ENCODE peak calls at places on chromosomes 11 and 22, in five cellular contexts. One of them, this sample, is unnamed.

GRCh38 chr11:130638048-130638447 is 189.6 kb downstream of the ADAMTS15 start:
- DNase-seq in A549: no peak
- DNase-seq in GM12878: no peak
- DNase-seq in HepG2: no peak
- DNase-seq in IMR-90: no peak
- DNase-seq in this sample: no peak

GRCh38 chr11:45659818-45660160 is 5.6 kb downstream of the CHST1 start:
- DNase-seq in A549: no peak
- DNase-seq in GM12878: no peak
- DNase-seq in HepG2: no peak
- DNase-seq in IMR-90: no peak
- DNase-seq in this sample: no peak

GRCh38 chr11:110249066-110249465 is 47.3 kb downstream of the RDX start:
- DNase-seq in A549: no peak
- DNase-seq in GM12878: no peak
- DNase-seq in HepG2: no peak
- DNase-seq in IMR-90: no peak
- DNase-seq in this sample: no peak

GRCh38 chr11:78038697-78039313 is 15.7 kb upstream of the KCTD14 start:
- DNase-seq in A549: no peak
- DNase-seq in GM12878: no peak
- DNase-seq in HepG2: peak
- DNase-seq in IMR-90: peak
- DNase-seq in this sample: no peak

GRCh38 chr11:27926981-27927481 is 180.9 kb downstream of the KIF18A start:
- DNase-seq in A549: no peak
- DNase-seq in GM12878: no peak
- DNase-seq in HepG2: no peak
- DNase-seq in IMR-90: peak
- DNase-seq in this sample: peak

GRCh38 chr11:46356911-46357482 is 9.7 kb downstream of the DGKZ start:
- DNase-seq in A549: no peak
- DNase-seq in GM12878: no peak
- DNase-seq in HepG2: no peak
- DNase-seq in IMR-90: peak
- DNase-seq in this sample: no peak

GRCh38 chr11:13602844-13603243 is 65.6 kb upstream of the FAR1 start:
- DNase-seq in A549: no peak
- DNase-seq in GM12878: no peak
- DNase-seq in HepG2: no peak
- DNase-seq in IMR-90: no peak
- DNase-seq in this sample: no peak

GRCh38 chr11:118084247-118084646 is 2.5 kb downstream of the SMIM35 start:
- DNase-seq in A549: no peak
- DNase-seq in GM12878: peak
- DNase-seq in HepG2: peak
- DNase-seq in IMR-90: no peak
- DNase-seq in this sample: no peak

GRCh38 chr11:117000741-117001096 is 97.5 kb downstream of the SIK3 start:
- DNase-seq in A549: no peak
- DNase-seq in GM12878: no peak
- DNase-seq in HepG2: no peak
- DNase-seq in IMR-90: no peak
- DNase-seq in this sample: no peak

GRCh38 chr11:76657139-76657823 is 13.3 kb downstream of the LRRC32 start:
- DNase-seq in A549: no peak
- DNase-seq in GM12878: no peak
- DNase-seq in HepG2: no peak
- DNase-seq in IMR-90: no peak
- DNase-seq in this sample: no peak

GRCh38 chr11:121416909-121417567 is 35.1 kb upstream of the SORL1 start:
- DNase-seq in A549: no peak
- DNase-seq in GM12878: peak
- DNase-seq in HepG2: no peak
- DNase-seq in IMR-90: peak
- DNase-seq in this sample: no peak

GRCh38 chr11:46391186-46391577 is 394 bp downstream of the CHRM4 start:
- DNase-seq in A549: no peak
- DNase-seq in GM12878: no peak
- DNase-seq in HepG2: no peak
- DNase-seq in IMR-90: no peak
- DNase-seq in this sample: no peak

GRCh38 chr11:810040-810567 is 337 bp downstream of the RPLP2 start:
- DNase-seq in A549: no peak
- DNase-seq in GM12878: no peak
- DNase-seq in HepG2: no peak
- DNase-seq in IMR-90: no peak
- DNase-seq in this sample: peak

GRCh38 chr11:117179048-117179999 is 781 bp downstream of the SIDT2 start:
- DNase-seq in A549: peak
- DNase-seq in GM12878: peak
- DNase-seq in HepG2: no peak
- DNase-seq in IMR-90: no peak
- DNase-seq in this sample: no peak

GRCh38 chr11:99020324-99021225 is at the start of gene CNTN5:
- DNase-seq in A549: peak
- DNase-seq in GM12878: no peak
- DNase-seq in HepG2: peak
- DNase-seq in IMR-90: peak
- DNase-seq in this sample: peak

GRCh38 chr11:2911088-2912037 is 17.9 kb downstream of the PHLDA2 start:
- DNase-seq in A549: no peak
- DNase-seq in GM12878: no peak
- DNase-seq in HepG2: no peak
- DNase-seq in IMR-90: no peak
- DNase-seq in this sample: no peak

GRCh38 chr11:66855574-66856495 is 1.0 kb upstream of the LRFN4 start:
- DNase-seq in A549: peak
- DNase-seq in GM12878: peak
- DNase-seq in HepG2: peak
- DNase-seq in IMR-90: peak
- DNase-seq in this sample: peak

GRCh38 chr11:76293189-76293631 is 86.9 kb upstream of the WNT11 start:
- DNase-seq in A549: no peak
- DNase-seq in GM12878: peak
- DNase-seq in HepG2: no peak
- DNase-seq in IMR-90: no peak
- DNase-seq in this sample: no peak

GRCh38 chr11:119491753-119492455 is 68.9 kb upstream of the THY1 start:
- DNase-seq in A549: no peak
- DNase-seq in GM12878: no peak
- DNase-seq in HepG2: no peak
- DNase-seq in IMR-90: peak
- DNase-seq in this sample: no peak

GRCh38 chr22:20413217-20414058 is 19.5 kb downstream of the ZNF74 start:
- DNase-seq in A549: no peak
- DNase-seq in GM12878: no peak
- DNase-seq in HepG2: no peak
- DNase-seq in IMR-90: no peak
- DNase-seq in this sample: no peak

GRCh38 chr11:1752907-1753425 is 2.6 kb upstream of the IFITM10 start:
- DNase-seq in A549: no peak
- DNase-seq in GM12878: no peak
- DNase-seq in HepG2: no peak
- DNase-seq in IMR-90: no peak
- DNase-seq in this sample: no peak

GRCh38 chr11:131694526-131695424 is 324.4 kb downstream of the NTM start:
- DNase-seq in A549: peak
- DNase-seq in GM12878: no peak
- DNase-seq in HepG2: peak
- DNase-seq in IMR-90: peak
- DNase-seq in this sample: peak

GRCh38 chr11:26219506-26220117 is 112.3 kb upstream of the ANO3 start:
- DNase-seq in A549: no peak
- DNase-seq in GM12878: no peak
- DNase-seq in HepG2: no peak
- DNase-seq in IMR-90: peak
- DNase-seq in this sample: no peak

GRCh38 chr22:48872271-48873260 is 955.1 kb downstream of the BRD1 start:
- DNase-seq in A549: no peak
- DNase-seq in GM12878: no peak
- DNase-seq in HepG2: no peak
- DNase-seq in IMR-90: no peak
- DNase-seq in this sample: no peak

GRCh38 chr11:124900464-124900863 is 2.8 kb upstream of the ROBO4 start:
- DNase-seq in A549: peak
- DNase-seq in GM12878: no peak
- DNase-seq in HepG2: peak
- DNase-seq in IMR-90: peak
- DNase-seq in this sample: no peak

GRCh38 chr22:45905924-45906865 is 70.8 kb downstream of the WNT7B start:
- DNase-seq in A549: no peak
- DNase-seq in GM12878: no peak
- DNase-seq in HepG2: no peak
- DNase-seq in IMR-90: peak
- DNase-seq in this sample: no peak

GRCh38 chr11:58034471-58034870 is 3.7 kb downstream of the OR6Q1 start:
- DNase-seq in A549: no peak
- DNase-seq in GM12878: no peak
- DNase-seq in HepG2: no peak
- DNase-seq in IMR-90: no peak
- DNase-seq in this sample: no peak

GRCh38 chr11:32830413-32830738 is 649 bp downstream of the PRRG4 start:
- DNase-seq in A549: no peak
- DNase-seq in GM12878: no peak
- DNase-seq in HepG2: peak
- DNase-seq in IMR-90: no peak
- DNase-seq in this sample: no peak

GRCh38 chr22:39130892-39131855 is 21.3 kb downstream of the CBX7 start:
- DNase-seq in A549: no peak
- DNase-seq in GM12878: no peak
- DNase-seq in HepG2: peak
- DNase-seq in IMR-90: peak
- DNase-seq in this sample: no peak

GRCh38 chr22:19965771-19966709 is 24.4 kb upstream of the TXNRD2 start:
- DNase-seq in A549: no peak
- DNase-seq in GM12878: no peak
- DNase-seq in HepG2: no peak
- DNase-seq in IMR-90: no peak
- DNase-seq in this sample: peak

GRCh38 chr11:118658372-118659313 is 20.8 kb downstream of the TREH start:
- DNase-seq in A549: no peak
- DNase-seq in GM12878: no peak
- DNase-seq in HepG2: no peak
- DNase-seq in IMR-90: no peak
- DNase-seq in this sample: peak

GRCh38 chr11:65718964-65719492 is 1.6 kb downstream of the RNASEH2C start:
- DNase-seq in A549: no peak
- DNase-seq in GM12878: no peak
- DNase-seq in HepG2: no peak
- DNase-seq in IMR-90: peak
- DNase-seq in this sample: peak

GRCh38 chr11:101860694-101861371 is 54.0 kb upstream of the CEP126 start:
- DNase-seq in A549: peak
- DNase-seq in GM12878: no peak
- DNase-seq in HepG2: peak
- DNase-seq in IMR-90: peak
- DNase-seq in this sample: peak

GRCh38 chr11:83127309-83127636 is 29.7 kb upstream of the PCF11 start:
- DNase-seq in A549: no peak
- DNase-seq in GM12878: no peak
- DNase-seq in HepG2: no peak
- DNase-seq in IMR-90: no peak
- DNase-seq in this sample: no peak

GRCh38 chr11:57597971-57598830 is 716 bp downstream of the SERPING1 start:
- DNase-seq in A549: no peak
- DNase-seq in GM12878: no peak
- DNase-seq in HepG2: peak
- DNase-seq in IMR-90: peak
- DNase-seq in this sample: peak

GRCh38 chr11:79382301-79382700 is 58.5 kb downstream of the TENM4 start:
- DNase-seq in A549: no peak
- DNase-seq in GM12878: no peak
- DNase-seq in HepG2: no peak
- DNase-seq in IMR-90: no peak
- DNase-seq in this sample: no peak

GRCh38 chr11:101458161-101458560 is 125.6 kb downstream of the TRPC6 start:
- DNase-seq in A549: no peak
- DNase-seq in GM12878: no peak
- DNase-seq in HepG2: no peak
- DNase-seq in IMR-90: peak
- DNase-seq in this sample: no peak

GRCh38 chr11:78020248-78020647 is 2.8 kb downstream of the KCTD14 start:
- DNase-seq in A549: no peak
- DNase-seq in GM12878: no peak
- DNase-seq in HepG2: no peak
- DNase-seq in IMR-90: no peak
- DNase-seq in this sample: no peak

GRCh38 chr22:41906822-41907221 is 8.1 kb downstream of the SHISA8 start:
- DNase-seq in A549: no peak
- DNase-seq in GM12878: no peak
- DNase-seq in HepG2: no peak
- DNase-seq in IMR-90: no peak
- DNase-seq in this sample: no peak

DNA sequence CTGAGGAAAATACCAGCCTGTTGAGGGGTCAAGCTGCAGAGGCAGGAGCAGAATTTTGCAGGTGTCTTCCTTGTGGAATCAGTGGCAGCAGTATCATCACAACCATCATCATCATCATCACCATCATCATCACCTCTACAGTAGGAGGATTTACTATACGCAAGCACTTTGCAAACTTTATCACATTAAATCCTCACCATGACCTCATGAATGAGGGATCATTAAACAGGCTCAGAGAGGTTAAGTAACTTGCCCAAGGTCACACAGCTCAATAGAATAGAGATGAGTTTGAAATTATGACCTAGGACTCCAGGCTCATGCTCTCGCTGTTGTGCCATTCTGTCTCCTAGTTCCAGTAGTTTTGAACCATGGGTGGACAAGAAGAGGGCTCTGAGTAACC is 25.6 kb downstream of the PTPN5 start:
- DNase-seq in A549: no peak
- DNase-seq in GM12878: no peak
- DNase-seq in HepG2: no peak
- DNase-seq in IMR-90: no peak
- DNase-seq in this sample: no peak
- TF ChIP-seq RFX5 in A549: no peak
- TF ChIP-seq RFX5 in GM12878: no peak
- TF ChIP-seq RFX5 in HepG2: no peak
- TF ChIP-seq RFX5 in IMR-90: no peak
- TF ChIP-seq RFX5 in this sample: no peak

GRCh38 chr11:95641506-95641905 is 148.1 kb downstream of the FAM76B start:
- DNase-seq in A549: no peak
- DNase-seq in GM12878: peak
- DNase-seq in HepG2: no peak
- DNase-seq in IMR-90: no peak
- DNase-seq in this sample: no peak
- TF ChIP-seq BHLHE40 in A549: no peak
- TF ChIP-seq BHLHE40 in GM12878: peak
- TF ChIP-seq BHLHE40 in HepG2: no peak
- TF ChIP-seq BHLHE40 in IMR-90: no peak
- TF ChIP-seq BHLHE40 in this sample: no peak

GRCh38 chr11:62611705-62612365 is 740 bp downstream of the EML3 start:
- DNase-seq in A549: peak
- DNase-seq in GM12878: no peak
- DNase-seq in HepG2: no peak
- DNase-seq in IMR-90: peak
- DNase-seq in this sample: peak
- TF ChIP-seq RFX5 in A549: no peak
- TF ChIP-seq RFX5 in GM12878: no peak
- TF ChIP-seq RFX5 in HepG2: no peak
- TF ChIP-seq RFX5 in IMR-90: no peak
- TF ChIP-seq RFX5 in this sample: no peak

GRCh38 chr11:73402834-73403185 is 26.6 kb downstream of the RELT start:
- DNase-seq in A549: no peak
- DNase-seq in GM12878: no peak
- DNase-seq in HepG2: no peak
- DNase-seq in IMR-90: no peak
- DNase-seq in this sample: no peak
- TF ChIP-seq BHLHE40 in A549: no peak
- TF ChIP-seq BHLHE40 in GM12878: no peak
- TF ChIP-seq BHLHE40 in HepG2: no peak
- TF ChIP-seq BHLHE40 in IMR-90: no peak
- TF ChIP-seq BHLHE40 in this sample: no peak